ENCODE peak calls at places on chromosomes 16 and 17, in five cellular contexts. L is right cardiac atrium, O is SJCRH30, Z is A673, M is PC-3. P is an unnamed sample. For H3K4me1, the result is how much of the 10 kb centered on the place peaks cover.

GRCh38 chr16:75987323-75987722 is 261.0 kb upstream of the CPHXL start:
- DNase-seq in L (no peak), O (no peak), Z (no peak), M (no peak), P (no peak)

GRCh38 chr17:64773836-64774761 is 112.0 kb upstream of the SMURF2 start:
- DNase-seq in L (peak), O (peak), Z (peak), M (peak), P (no peak)

GRCh38 chr16:48105456-48105855 is 50.3 kb downstream of the ABCC12 start:
- DNase-seq in L (no peak), O (no peak), Z (no peak), M (no peak), P (no peak)

GRCh38 chr16:31000671-31001382 is 9.6 kb downstream of the STX1B start:
- DNase-seq in L (peak), O (no peak), Z (no peak), M (no peak), P (no peak)

GRCh38 chr17:80175411-80175810 is 5.6 kb downstream of the CARD14 start:
- DNase-seq in L (no peak), O (peak), Z (no peak), M (no peak), P (no peak)

GRCh38 chr17:15655162-15655561 is 28.9 kb downstream of the TRIM16 start:
- DNase-seq in L (no peak), O (peak), Z (no peak), M (peak), P (no peak)

GRCh38 chr17:36721560-36722120 is 120.3 kb downstream of the MRM1 start:
- DNase-seq in L (no peak), O (no peak), Z (no peak), M (no peak), P (no peak)

GRCh38 chr16:15690296-15690695 is 40.3 kb downstream of the NDE1 start:
- DNase-seq in L (no peak), O (no peak), Z (no peak), M (no peak), P (no peak)

GRCh38 chr16:24013733-24014645 is 178.2 kb downstream of the PRKCB start:
- DNase-seq in L (no peak), O (peak), Z (peak), M (no peak), P (no peak)

GRCh38 chr16:64122177-64122576 is 999.7 kb downstream of the CDH11 start:
- DNase-seq in L (no peak), O (no peak), Z (no peak), M (peak), P (no peak)

GRCh38 chr17:65101371-65101770 is 35.8 kb upstream of the RGS9 start:
- DNase-seq in L (no peak), O (no peak), Z (no peak), M (no peak), P (no peak)

GRCh38 chr16:30797670-30798309 is 10.8 kb upstream of the ZNF629 start:
- DNase-seq in L (no peak), O (no peak), Z (no peak), M (no peak), P (no peak)

GRCh38 chr16:29315046-29315445 is 91.5 kb downstream of the NPIPB11 start:
- DNase-seq in L (peak), O (no peak), Z (no peak), M (no peak), P (no peak)

GRCh38 chr16:71230122-71230845 is at the start of gene HYDIN:
- DNase-seq in L (peak), O (peak), Z (peak), M (peak), P (no peak)

GRCh38 chr16:30858111-30858495 is 35.8 kb downstream of the BCL7C start:
- DNase-seq in L (no peak), O (no peak), Z (no peak), M (no peak), P (no peak)

GRCh38 chr16:68358951-68359350 is 48.1 kb downstream of the PRMT7 start:
- DNase-seq in L (peak), O (no peak), Z (no peak), M (no peak), P (no peak)

GRCh38 chr17:61366715-61367413 is 32.8 kb upstream of the TBX2 start:
- DNase-seq in L (peak), O (peak), Z (no peak), M (no peak), P (peak)

GRCh38 chr16:7532534-7532933 is 199.9 kb downstream of the RBFOX1 start:
- DNase-seq in L (no peak), O (no peak), Z (no peak), M (no peak), P (no peak)

GRCh38 chr16:78386925-78387324 is 287.5 kb downstream of the WWOX start:
- DNase-seq in L (no peak), O (no peak), Z (no peak), M (no peak), P (no peak)

GRCh38 chr17:40113961-40114272 is 7.9 kb upstream of the MSL1 start:
- DNase-seq in L (no peak), O (no peak), Z (no peak), M (no peak), P (no peak)

GRCh38 chr17:15361151-15361550 is 19.8 kb upstream of the TEKT3 start:
- DNase-seq in L (no peak), O (no peak), Z (no peak), M (no peak), P (no peak)

DNA sequence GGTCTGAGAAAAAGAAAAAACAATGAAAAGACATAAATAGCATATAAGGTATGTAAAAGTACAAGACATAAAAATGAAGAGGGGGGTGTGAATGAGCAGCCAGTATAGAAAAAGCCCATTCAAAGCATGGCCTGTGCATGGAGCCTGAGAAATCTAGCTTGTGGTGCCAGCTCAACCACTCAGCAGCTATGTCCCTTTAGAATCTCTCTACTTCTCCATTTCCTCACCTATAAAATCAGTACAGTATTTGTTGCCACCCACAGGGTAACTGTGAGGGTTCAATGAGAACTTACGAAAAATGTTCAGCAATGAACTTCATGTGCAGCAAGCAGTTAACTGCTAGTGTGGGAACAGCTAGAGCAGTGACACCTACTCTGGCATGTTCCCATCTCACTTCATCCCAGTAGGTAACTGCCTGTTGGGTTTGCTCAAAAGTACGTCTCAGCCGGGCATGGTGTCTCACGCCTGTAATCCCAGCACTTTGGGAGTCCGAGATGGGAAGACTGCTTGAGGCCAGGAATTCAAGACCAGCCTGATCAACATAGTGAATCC is 15.3 kb downstream of the CYTH1 start:
- DNase-seq in L (no peak), O (no peak), Z (no peak), M (no peak), P (no peak)
- H3K4me3 ChIP-seq in L (no peak), O (no peak), Z (no peak), M (no peak), P (no peak)

GRCh38 chr17:4393806-4394205 is 27.3 kb upstream of the UBE2G1 start:
- DNase-seq in L (no peak), O (no peak), Z (no peak), M (no peak), P (no peak)
- H3K4me1 ChIP-seq in L (under half), O (under half), Z (under half), M (under half), P (under half)

GRCh38 chr16:58031016-58031800 is 5.7 kb downstream of the MMP15 start:
- DNase-seq in L (no peak), O (no peak), Z (no peak), M (no peak), P (no peak)
- H3K4me3 ChIP-seq in L (no peak), O (no peak), Z (no peak), M (no peak), P (peak)

DNA sequence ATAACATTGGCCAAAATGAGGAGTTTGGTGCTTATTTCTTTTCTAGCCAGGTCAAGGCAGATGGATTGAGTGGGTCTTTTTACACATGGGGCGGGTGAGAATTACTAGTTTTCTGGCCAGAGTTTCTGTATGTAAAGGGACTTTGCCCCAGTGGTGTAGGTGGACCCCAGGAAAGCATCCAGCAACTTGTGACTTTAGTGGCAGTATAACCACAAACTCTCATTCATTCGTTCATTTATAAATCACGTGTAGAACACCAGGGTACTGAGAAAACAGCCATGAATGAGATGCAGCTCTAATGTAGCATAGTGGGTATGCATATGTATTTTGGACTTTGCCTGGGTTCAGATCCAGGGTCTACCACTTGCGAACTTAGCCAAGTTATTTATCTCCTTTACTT is 8.1 kb downstream of the RAI1 start:
- DNase-seq in L (no peak), O (no peak), Z (no peak), M (no peak), P (no peak)
- H3K4me1 ChIP-seq in L (under half), O (under half), Z (half or more), M (half or more), P (half or more)

DNA sequence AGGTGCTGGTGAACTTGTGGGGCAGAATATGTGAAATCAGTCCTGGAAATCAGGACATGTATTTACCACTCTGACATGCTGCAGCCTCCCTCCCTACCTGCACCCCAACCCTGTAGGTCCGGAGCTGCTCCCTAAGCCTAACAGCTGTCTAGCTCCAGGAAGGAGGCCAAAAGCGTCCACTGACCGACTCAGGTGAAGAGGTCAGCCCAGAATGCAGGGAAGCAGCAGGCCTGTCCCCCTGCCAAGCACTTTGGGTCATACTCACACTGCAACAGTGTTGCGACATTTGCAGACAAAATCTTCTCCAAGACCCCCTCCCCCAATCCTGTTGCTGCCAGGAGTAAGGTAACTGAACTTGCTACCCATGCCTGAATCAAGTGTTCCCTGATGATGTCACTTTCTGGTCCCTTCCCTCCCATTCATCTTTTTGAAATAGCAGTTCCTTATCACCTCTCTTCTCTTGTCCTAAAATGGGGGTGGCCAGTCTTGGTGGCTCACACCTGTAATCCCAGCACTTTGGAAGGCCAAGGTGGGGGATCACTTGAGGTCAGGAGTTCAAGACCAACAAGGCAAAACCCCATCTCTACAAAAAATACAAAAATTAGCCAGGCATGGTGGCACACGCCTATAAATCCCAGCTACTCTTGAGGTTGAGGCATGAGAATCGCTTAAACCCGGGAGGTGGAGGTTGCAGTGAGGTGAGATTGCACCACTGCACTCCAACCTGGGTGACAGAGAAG is 1.3 kb upstream of the ACLY start:
- DNase-seq in L (peak), O (peak), Z (no peak), M (peak), P (no peak)
- H3K4me3 ChIP-seq in L (no peak), O (peak), Z (peak), M (peak), P (peak)

GRCh38 chr17:45428954-45429337 is 3.7 kb downstream of the ARHGAP27 start:
- DNase-seq in L (peak), O (no peak), Z (no peak), M (no peak), P (no peak)
- H3K4me1 ChIP-seq in L (under half), O (under half), Z (under half), M (half or more), P (half or more)

GRCh38 chr17:43917016-43917347 is 9.6 kb upstream of the MPP2 start:
- DNase-seq in L (no peak), O (no peak), Z (no peak), M (no peak), P (no peak)
- H3K4me3 ChIP-seq in L (peak), O (no peak), Z (no peak), M (no peak), P (peak)